ENCODE peak calls at places on chromosomes 12 and 14, in six cellular contexts. E is activated CD4-positive, CD25-positive, alpha-beta regulatory T cell; D is posterior vena cava; M is natural killer cell; A is neural crest cell; L is SW 1271. O is an unnamed sample.

GRCh38 chr12:27244680-27245005 is 557 bp downstream of the STK38L start:
- DNase-seq in A (no peak), E (no peak), D (no peak), L (no peak), M (no peak), O (no peak)

GRCh38 chr12:109020750-109021380 is at the start of gene SVOP:
- DNase-seq in M (peak), D (peak), A (peak), E (no peak), L (peak), O (no peak)

GRCh38 chr12:119446459-119446858 is 111.9 kb downstream of the CCDC60 start:
- DNase-seq in D (no peak), M (no peak), L (peak), E (no peak), A (no peak), O (no peak)

GRCh38 chr12:42716521-42716920 is 127.0 kb upstream of the PRICKLE1 start:
- DNase-seq in L (no peak), E (no peak), D (peak), M (no peak), A (no peak), O (no peak)

GRCh38 chr12:115341442-115341841 is 657.5 kb upstream of the TBX3 start:
- DNase-seq in A (no peak), D (peak), E (no peak), L (peak), M (no peak), O (no peak)

GRCh38 chr14:52802597-52802996 is 11.2 kb upstream of the GNPNAT1 start:
- DNase-seq in M (no peak), E (no peak), A (no peak), L (no peak), D (no peak), O (no peak)

GRCh38 chr12:102957339-102958050 is at the start of gene ASCL1:
- DNase-seq in A (no peak), M (no peak), D (no peak), L (peak), E (no peak), O (no peak)

GRCh38 chr14:93044601-93045000 is 71.1 kb downstream of the ITPK1 start:
- DNase-seq in L (no peak), M (no peak), A (no peak), D (no peak), E (no peak), O (peak)

GRCh38 chr12:67716817-67717216 is 68.3 kb downstream of the DYRK2 start:
- DNase-seq in D (no peak), E (no peak), A (no peak), L (no peak), M (no peak), O (no peak)

GRCh38 chr12:29782285-29782820 is 1.4 kb downstream of the TMTC1 start:
- DNase-seq in D (no peak), E (no peak), A (no peak), M (no peak), L (no peak), O (no peak)

GRCh38 chr12:54750-55535 is 11.6 kb upstream of the IQSEC3 start:
- DNase-seq in M (no peak), L (no peak), A (no peak), D (peak), E (no peak), O (no peak)

GRCh38 chr12:50239355-50239891 is 43.9 kb downstream of the LIMA1 start:
- DNase-seq in E (no peak), M (no peak), D (no peak), L (no peak), A (no peak), O (no peak)

O was measured in CD14-positive monocyte.